ENCODE peak calls at places on chromosomes 1 and 21, in six cellular contexts. K, U, R, Y, B and X are unnamed samples.

GRCh38 chr1:178484698-178485225 is 12.0 kb downstream of the CLEC20A start:
- DNase-seq in B (no peak), K (no peak), R (no peak), Y (no peak), U (no peak), X (no peak)

GRCh38 chr1:225877570-225877969 is 4.6 kb downstream of the TMEM63A start:
- DNase-seq in Y (peak), K (peak), U (peak), R (no peak), B (peak), X (no peak)

GRCh38 chr1:10561955-10562354 is 87.2 kb downstream of the PEX14 start:
- DNase-seq in K (no peak), U (no peak), Y (no peak), B (no peak), R (no peak), X (no peak)

GRCh38 chr1:12799730-12800129 is 8.5 kb downstream of the PRAMEF1 start:
- DNase-seq in B (no peak), Y (no peak), R (no peak), K (no peak), U (no peak), X (no peak)

GRCh38 chr1:151655362-151655761 is 43.5 kb downstream of the SNX27 start:
- DNase-seq in Y (no peak), B (no peak), K (no peak), U (no peak), R (no peak), X (no peak)

GRCh38 chr1:215566556-215567490 is at the start of gene KCTD3:
- DNase-seq in R (peak), U (peak), K (peak), B (peak), Y (peak), X (peak)

GRCh38 chr1:114956570-114956969 is 73.1 kb upstream of the TSHB start:
- DNase-seq in B (no peak), U (no peak), R (no peak), Y (peak), K (no peak), X (no peak)

GRCh38 chr1:193944454-193944853 is 758.0 kb upstream of the B3GALT2 start:
- DNase-seq in Y (no peak), R (no peak), K (no peak), B (no peak), U (no peak), X (no peak)

GRCh38 chr1:33762099-33762830 is 101.6 kb upstream of the HMGB4 start:
- DNase-seq in U (no peak), B (peak), Y (no peak), R (no peak), K (no peak), X (no peak)

GRCh38 chr1:44924835-44925464 is 61.4 kb downstream of the EIF2B3 start:
- DNase-seq in K (no peak), B (no peak), R (no peak), U (no peak), Y (peak), X (no peak)

GRCh38 chr1:92184632-92185031 is 33.1 kb upstream of the C1orf146 start:
- DNase-seq in B (no peak), R (no peak), Y (no peak), U (no peak), K (no peak), X (no peak)

GRCh38 chr1:3869751-3870301 is 12.6 kb downstream of the DFFB start:
- DNase-seq in Y (peak), U (no peak), R (no peak), K (no peak), B (no peak), X (no peak)

GRCh38 chr1:22275626-22276395 is 132.9 kb upstream of the WNT4 start:
- DNase-seq in Y (peak), B (peak), K (peak), U (no peak), R (peak), X (peak)

GRCh38 chr21:20783611-20784010 is 214.6 kb upstream of the NCAM2 start:
- DNase-seq in K (no peak), R (no peak), B (no peak), U (no peak), Y (no peak), X (no peak)

GRCh38 chr1:211313392-211313791 is 13.2 kb upstream of the TRAF5 start:
- DNase-seq in U (no peak), Y (no peak), K (no peak), B (no peak), R (no peak), X (no peak)

GRCh38 chr1:43221256-43221778 is 48.5 kb upstream of the TMEM125 start:
- DNase-seq in Y (no peak), U (no peak), R (no peak), B (no peak), K (no peak), X (peak)

GRCh38 chr1:14282583-14283186 is 315.8 kb upstream of the KAZN start:
- DNase-seq in K (no peak), R (no peak), U (no peak), Y (peak), B (no peak), X (no peak)

GRCh38 chr1:201667479-201667878 is 128.6 kb downstream of the NAV1 start:
- DNase-seq in U (no peak), B (no peak), K (no peak), Y (no peak), R (no peak), X (no peak)

GRCh38 chr1:77906146-77906545 is 17.7 kb downstream of the NEXN start:
- DNase-seq in R (no peak), U (no peak), Y (no peak), K (no peak), B (no peak), X (no peak)

GRCh38 chr1:192521734-192522133 is 53.8 kb upstream of the RGS1 start:
- DNase-seq in R (no peak), U (no peak), Y (no peak), K (no peak), B (no peak), X (no peak)

GRCh38 chr1:167627865-167628641 is 2.0 kb upstream of the RCSD1 start:
- DNase-seq in K (no peak), R (no peak), U (no peak), B (peak), Y (no peak), X (peak)

GRCh38 chr1:183330335-183330734 is 87.8 kb downstream of the NMNAT2 start:
- DNase-seq in B (no peak), U (no peak), Y (no peak), R (no peak), K (no peak), X (no peak)